ENCODE peak calls at places on chromosomes 6 and 20, in seven cellular contexts. K is KBM-7, A is ovary, I is cardiac fibroblast, H is progenitor cell of endocrine pancreas, O is cerebellum, E is WERI-Rb-1. G is an unnamed sample.

GRCh38 chr6:163877877-163878639 is 463.5 kb downstream of the QKI start:
- DNase-seq in K (no peak), A (no peak), I (no peak), H (no peak), O (no peak), E (no peak), G (no peak)

GRCh38 chr20:58585753-58586540 is 65.1 kb upstream of the STX16 start:
- DNase-seq in K (peak; percentile 19), A (no peak), I (no peak), H (no peak), O (no peak), E (no peak), G (peak; percentile 30)

GRCh38 chr20:19249515-19249914 is 37.1 kb downstream of the SLC24A3 start:
- DNase-seq in K (peak; percentile 3), A (no peak), I (peak; percentile 37), H (no peak), O (no peak), E (no peak), G (no peak)

GRCh38 chr20:41375846-41376245 is 9.2 kb upstream of the EMILIN3 start:
- DNase-seq in K (no peak), A (no peak), I (no peak), H (no peak), O (no peak), E (no peak), G (no peak)

GRCh38 chr6:29702519-29703103 is 20.6 kb upstream of the HLA-F start:
- DNase-seq in K (peak; percentile 56), A (no peak), I (peak; percentile 47), H (peak; percentile 65), O (peak; percentile 10), E (peak; percentile 91), G (no peak)

GRCh38 chr20:46099491-46100287 is 9.9 kb upstream of the NCOA5 start:
- DNase-seq in K (no peak), A (no peak), I (no peak), H (no peak), O (peak; percentile 35), E (no peak), G (peak; percentile 81)

GRCh38 chr20:53917145-53918009 is 153.0 kb downstream of the BCAS1 start:
- DNase-seq in K (no peak), A (peak; percentile 46), I (peak; percentile 92), H (no peak), O (no peak), E (no peak), G (peak; percentile 79)

GRCh38 chr6:109143191-109143590 is 47.9 kb downstream of the CEP57L1 start:
- DNase-seq in K (no peak), A (no peak), I (no peak), H (no peak), O (no peak), E (no peak), G (no peak)

GRCh38 chr6:148509789-148510581 is 167.3 kb downstream of the SASH1 start:
- DNase-seq in K (peak; percentile 60), A (no peak), I (peak; percentile 98), H (no peak), O (no peak), E (no peak), G (peak; percentile 76)

GRCh38 chr20:53748821-53749402 is 155.3 kb upstream of the ZNF217 start:
- DNase-seq in K (no peak), A (no peak), I (no peak), H (no peak), O (no peak), E (no peak), G (no peak)

GRCh38 chr6:5998741-5999687 is 7.7 kb downstream of the NRN1 start:
- DNase-seq in K (no peak), A (no peak), I (no peak), H (no peak), O (peak; percentile 74), E (peak; percentile 96), G (no peak)

GRCh38 chr6:24936641-24937317 is 1.0 kb upstream of the RIPOR2 start:
- DNase-seq in K (no peak), A (no peak), I (no peak), H (no peak), O (no peak), E (no peak), G (no peak)

GRCh38 chr6:45479834-45480696 is 102.3 kb upstream of the SUPT3H start:
- DNase-seq in K (peak; percentile 45), A (no peak), I (peak; percentile 70), H (no peak), O (no peak), E (peak; percentile 77), G (no peak)